ENCODE peak calls at places on chromosomes 13 and 19, in eight cellular contexts. One of them, this sample, is unnamed.

GRCh38 chr19:12092065-12092867 is 27.7 kb downstream of the ZNF844 start:
- DNase-seq in glutamatergic neuron: peak; percentile 82
- DNase-seq in RWPE2: no peak
- DNase-seq in GM12892: peak; percentile 86
- DNase-seq in effector memory CD8-positive, alpha-beta T cell: peak; percentile 2
- DNase-seq in Daoy: peak; percentile 92
- DNase-seq in omental fat pad: peak; percentile 59
- DNase-seq in ACHN: no peak
- DNase-seq in this sample: peak; percentile 54

GRCh38 chr13:103515410-103515809 is 449.2 kb upstream of the SLC10A2 start:
- DNase-seq in omental fat pad: no peak
- DNase-seq in ACHN: no peak
- DNase-seq in effector memory CD8-positive, alpha-beta T cell: no peak
- DNase-seq in RWPE2: no peak
- DNase-seq in Daoy: no peak
- DNase-seq in GM12892: no peak
- DNase-seq in glutamatergic neuron: no peak
- DNase-seq in this sample: no peak

GRCh38 chr13:100235311-100235901 is 146.5 kb downstream of the PCCA start:
- DNase-seq in omental fat pad: no peak
- DNase-seq in RWPE2: no peak
- DNase-seq in ACHN: peak; percentile 62
- DNase-seq in Daoy: peak; percentile 17
- DNase-seq in GM12892: no peak
- DNase-seq in glutamatergic neuron: no peak
- DNase-seq in effector memory CD8-positive, alpha-beta T cell: peak; percentile 20
- DNase-seq in this sample: no peak

GRCh38 chr13:27556109-27556508 is 64.2 kb downstream of the LNX2 start:
- DNase-seq in GM12892: no peak
- DNase-seq in ACHN: peak; percentile 4
- DNase-seq in glutamatergic neuron: no peak
- DNase-seq in RWPE2: no peak
- DNase-seq in Daoy: peak; percentile 84
- DNase-seq in omental fat pad: no peak
- DNase-seq in effector memory CD8-positive, alpha-beta T cell: no peak
- DNase-seq in this sample: no peak

GRCh38 chr19:2289714-2290435 is 7.9 kb upstream of the PEAK3 start:
- DNase-seq in Daoy: no peak
- DNase-seq in RWPE2: no peak
- DNase-seq in ACHN: no peak
- DNase-seq in effector memory CD8-positive, alpha-beta T cell: peak; percentile 44
- DNase-seq in glutamatergic neuron: no peak
- DNase-seq in omental fat pad: no peak
- DNase-seq in GM12892: peak; percentile 77
- DNase-seq in this sample: no peak

GRCh38 chr19:37564624-37565369 is 29.8 kb downstream of the ZNF571 start:
- DNase-seq in effector memory CD8-positive, alpha-beta T cell: no peak
- DNase-seq in GM12892: no peak
- DNase-seq in Daoy: no peak
- DNase-seq in omental fat pad: no peak
- DNase-seq in RWPE2: no peak
- DNase-seq in ACHN: no peak
- DNase-seq in glutamatergic neuron: no peak
- DNase-seq in this sample: no peak

GRCh38 chr19:32339988-32340874 is 5.2 kb upstream of the ZNF507 start:
- DNase-seq in RWPE2: no peak
- DNase-seq in ACHN: peak; percentile 40
- DNase-seq in GM12892: peak; percentile 26
- DNase-seq in effector memory CD8-positive, alpha-beta T cell: peak; percentile 26
- DNase-seq in Daoy: peak; percentile 48
- DNase-seq in omental fat pad: no peak
- DNase-seq in glutamatergic neuron: peak; percentile 73
- DNase-seq in this sample: no peak

GRCh38 chr19:15913830-15914229 is 16.0 kb upstream of the CYP4F2 start:
- DNase-seq in omental fat pad: no peak
- DNase-seq in effector memory CD8-positive, alpha-beta T cell: no peak
- DNase-seq in Daoy: no peak
- DNase-seq in ACHN: no peak
- DNase-seq in GM12892: no peak
- DNase-seq in glutamatergic neuron: no peak
- DNase-seq in RWPE2: no peak
- DNase-seq in this sample: no peak

GRCh38 chr13:20400774-20401173 is 124.9 kb downstream of the CRYL1 start:
- DNase-seq in ACHN: no peak
- DNase-seq in omental fat pad: no peak
- DNase-seq in Daoy: peak; percentile 13
- DNase-seq in RWPE2: no peak
- DNase-seq in effector memory CD8-positive, alpha-beta T cell: no peak
- DNase-seq in glutamatergic neuron: no peak
- DNase-seq in GM12892: no peak
- DNase-seq in this sample: no peak

GRCh38 chr13:80052286-80052685 is 288.6 kb downstream of the SPRY2 start:
- DNase-seq in GM12892: no peak
- DNase-seq in ACHN: no peak
- DNase-seq in Daoy: no peak
- DNase-seq in omental fat pad: no peak
- DNase-seq in glutamatergic neuron: no peak
- DNase-seq in effector memory CD8-positive, alpha-beta T cell: no peak
- DNase-seq in RWPE2: no peak
- DNase-seq in this sample: no peak

GRCh38 chr19:2051771-2052704 is 994 bp upstream of the MKNK2 start:
- DNase-seq in omental fat pad: no peak
- DNase-seq in ACHN: no peak
- DNase-seq in Daoy: no peak
- DNase-seq in RWPE2: no peak
- DNase-seq in GM12892: no peak
- DNase-seq in effector memory CD8-positive, alpha-beta T cell: peak; percentile 62
- DNase-seq in glutamatergic neuron: no peak
- DNase-seq in this sample: no peak

GRCh38 chr19:38682195-38682867 is 34.9 kb downstream of the ACTN4 start:
- DNase-seq in RWPE2: no peak
- DNase-seq in GM12892: no peak
- DNase-seq in omental fat pad: no peak
- DNase-seq in glutamatergic neuron: no peak
- DNase-seq in Daoy: no peak
- DNase-seq in ACHN: no peak
- DNase-seq in effector memory CD8-positive, alpha-beta T cell: no peak
- DNase-seq in this sample: no peak

GRCh38 chr19:48378194-48378570 is 13.2 kb downstream of the KDELR1 start:
- DNase-seq in Daoy: peak; percentile 34
- DNase-seq in GM12892: no peak
- DNase-seq in omental fat pad: no peak
- DNase-seq in effector memory CD8-positive, alpha-beta T cell: no peak
- DNase-seq in ACHN: no peak
- DNase-seq in glutamatergic neuron: no peak
- DNase-seq in RWPE2: no peak
- DNase-seq in this sample: no peak

GRCh38 chr19:49336482-49337266 is 1.5 kb downstream of the CD37 start:
- DNase-seq in effector memory CD8-positive, alpha-beta T cell: no peak
- DNase-seq in GM12892: no peak
- DNase-seq in ACHN: no peak
- DNase-seq in Daoy: no peak
- DNase-seq in RWPE2: no peak
- DNase-seq in glutamatergic neuron: no peak
- DNase-seq in omental fat pad: no peak
- DNase-seq in this sample: peak; percentile 40

GRCh38 chr13:114076329-114076761 is 56.1 kb downstream of the RASA3 start:
- DNase-seq in effector memory CD8-positive, alpha-beta T cell: no peak
- DNase-seq in RWPE2: no peak
- DNase-seq in GM12892: no peak
- DNase-seq in ACHN: no peak
- DNase-seq in Daoy: no peak
- DNase-seq in omental fat pad: peak; percentile 20
- DNase-seq in glutamatergic neuron: no peak
- DNase-seq in this sample: peak; percentile 43

GRCh38 chr19:56837892-56838679 is 2.4 kb downstream of the PEG3 start:
- DNase-seq in effector memory CD8-positive, alpha-beta T cell: no peak
- DNase-seq in omental fat pad: peak; percentile 52
- DNase-seq in RWPE2: no peak
- DNase-seq in GM12892: no peak
- DNase-seq in ACHN: no peak
- DNase-seq in glutamatergic neuron: peak; percentile 81
- DNase-seq in Daoy: peak; percentile 88
- DNase-seq in this sample: peak; percentile 67

This sample was measured in breast epithelium.